ENCODE peak calls at places on chromosomes 5 and 9, in six cellular contexts. N is CD8-positive, alpha-beta T cell; C is CD4-positive, alpha-beta T cell; H is Calu3; Z is sigmoid colon; I is lower lobe of right lung. J is an unnamed sample.
A peak's percentile ranks its signal among the peaks of the same experiment; 100 is the strongest.

GRCh38 chr5:150590979-150591411 is 49.5 kb upstream of the SYNPO start:
- DNase-seq in N (no peak), C (no peak), H (no peak), Z (peak; percentile 73), I (no peak), J (no peak)

GRCh38 chr5:140220032-140220697 is 45.2 kb downstream of the CYSTM1 start:
- DNase-seq in N (no peak), C (no peak), H (no peak), Z (no peak), I (no peak), J (peak; percentile 32)

GRCh38 chr5:16489322-16489791 is 23.8 kb upstream of the ZNF622 start:
- DNase-seq in N (no peak), C (no peak), H (peak; percentile 23), Z (no peak), I (no peak), J (no peak)

GRCh38 chr5:108521841-108522506 is 140.1 kb upstream of the FBXL17 start:
- DNase-seq in N (no peak), C (no peak), H (peak; percentile 68), Z (no peak), I (no peak), J (peak; percentile 28)

GRCh38 chr5:168975331-168975730 is 325.6 kb downstream of the SLIT3 start:
- DNase-seq in N (no peak), C (no peak), H (no peak), Z (no peak), I (no peak), J (no peak)

GRCh38 chr9:36207016-36207415 is 16.3 kb downstream of the CLTA start:
- DNase-seq in N (no peak), C (no peak), H (no peak), Z (peak; percentile 20), I (no peak), J (no peak)

GRCh38 chr5:38583500-38583899 is 27.1 kb upstream of the LIFR start:
- DNase-seq in N (no peak), C (no peak), H (no peak), Z (no peak), I (no peak), J (no peak)

GRCh38 chr5:110027527-110028322 is 338.0 kb downstream of the MAN2A1 start:
- DNase-seq in N (no peak), C (no peak), H (no peak), Z (no peak), I (no peak), J (no peak)

GRCh38 chr5:139514486-139514856 is 31.9 kb upstream of the STING1 start:
- DNase-seq in N (no peak), C (no peak), H (no peak), Z (no peak), I (no peak), J (no peak)

GRCh38 chr9:19331877-19332276 is 48.2 kb downstream of the RPS6 start:
- DNase-seq in N (no peak), C (no peak), H (no peak), Z (no peak), I (no peak), J (no peak)

GRCh38 chr5:170286532-170286931 is 11.0 kb downstream of the LCP2 start:
- DNase-seq in N (no peak), C (no peak), H (no peak), Z (no peak), I (no peak), J (no peak)

GRCh38 chr5:90264930-90265857 is 144.4 kb downstream of the CETN3 start:
- DNase-seq in N (peak; percentile 56), C (peak; percentile 1), H (peak; percentile 75), Z (peak; percentile 65), I (peak; percentile 52), J (peak; percentile 13)

GRCh38 chr5:133506165-133506564 is 106.2 kb downstream of the FSTL4 start:
- DNase-seq in N (no peak), C (no peak), H (no peak), Z (no peak), I (no peak), J (no peak)

GRCh38 chr9:133597316-133597957 is 11.8 kb downstream of the FAM163B start:
- DNase-seq in N (no peak), C (no peak), H (no peak), Z (no peak), I (no peak), J (no peak)

GRCh38 chr9:136789523-136789937 is 1.6 kb upstream of the TMEM141 start:
- DNase-seq in N (no peak), C (no peak), H (no peak), Z (no peak), I (no peak), J (no peak)

GRCh38 chr5:91146905-91147600 is 236.1 kb downstream of the ARRDC3 start:
- DNase-seq in N (no peak), C (no peak), H (no peak), Z (no peak), I (peak; percentile 74), J (no peak)

GRCh38 chr5:68683632-68684035 is 410.2 kb upstream of the SLC30A5 start:
- DNase-seq in N (no peak), C (no peak), H (peak; percentile 78), Z (no peak), I (no peak), J (no peak)

DNA sequence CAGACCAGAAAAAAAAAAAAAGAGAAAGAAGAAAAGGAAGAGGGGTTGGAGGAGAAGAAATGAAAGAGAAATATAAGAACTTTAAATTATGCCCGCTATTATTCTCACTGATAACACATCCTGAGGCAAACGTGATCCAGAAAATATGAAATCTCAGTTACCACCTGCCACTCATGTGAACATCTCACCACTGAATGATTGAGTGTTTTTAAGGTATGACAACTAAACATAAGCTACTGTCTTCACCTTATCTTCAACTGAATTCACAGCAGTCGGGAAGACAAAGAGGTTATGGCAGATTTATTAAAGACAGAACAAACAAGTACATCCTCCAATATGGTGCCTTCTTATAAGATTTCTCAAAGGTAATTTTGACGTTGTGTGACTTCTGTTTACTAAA is 327.9 kb downstream of the TMEM161B start:
- DNase-seq in N (no peak), C (no peak), H (no peak), Z (no peak), I (no peak), J (no peak)
- TF ChIP-seq CTCF in N (no peak), C (no peak), H (no peak), Z (no peak), I (no peak), J (no peak)

GRCh38 chr9:83447351-83447750 is 90.8 kb downstream of the FRMD3 start:
- DNase-seq in N (no peak), C (no peak), H (no peak), Z (no peak), I (no peak), J (no peak)
- TF ChIP-seq CTCF in N (no peak), C (no peak), H (no peak), Z (no peak), I (no peak), J (no peak)

GRCh38 chr5:132467292-132467984 is 23.1 kb downstream of the IRF1 start:
- DNase-seq in N (no peak), C (no peak), H (no peak), Z (peak; percentile 39), I (no peak), J (peak; percentile 52)
- TF ChIP-seq CTCF in N (no peak), C (no peak), H (no peak), Z (no peak), I (no peak), J (no peak)

DNA sequence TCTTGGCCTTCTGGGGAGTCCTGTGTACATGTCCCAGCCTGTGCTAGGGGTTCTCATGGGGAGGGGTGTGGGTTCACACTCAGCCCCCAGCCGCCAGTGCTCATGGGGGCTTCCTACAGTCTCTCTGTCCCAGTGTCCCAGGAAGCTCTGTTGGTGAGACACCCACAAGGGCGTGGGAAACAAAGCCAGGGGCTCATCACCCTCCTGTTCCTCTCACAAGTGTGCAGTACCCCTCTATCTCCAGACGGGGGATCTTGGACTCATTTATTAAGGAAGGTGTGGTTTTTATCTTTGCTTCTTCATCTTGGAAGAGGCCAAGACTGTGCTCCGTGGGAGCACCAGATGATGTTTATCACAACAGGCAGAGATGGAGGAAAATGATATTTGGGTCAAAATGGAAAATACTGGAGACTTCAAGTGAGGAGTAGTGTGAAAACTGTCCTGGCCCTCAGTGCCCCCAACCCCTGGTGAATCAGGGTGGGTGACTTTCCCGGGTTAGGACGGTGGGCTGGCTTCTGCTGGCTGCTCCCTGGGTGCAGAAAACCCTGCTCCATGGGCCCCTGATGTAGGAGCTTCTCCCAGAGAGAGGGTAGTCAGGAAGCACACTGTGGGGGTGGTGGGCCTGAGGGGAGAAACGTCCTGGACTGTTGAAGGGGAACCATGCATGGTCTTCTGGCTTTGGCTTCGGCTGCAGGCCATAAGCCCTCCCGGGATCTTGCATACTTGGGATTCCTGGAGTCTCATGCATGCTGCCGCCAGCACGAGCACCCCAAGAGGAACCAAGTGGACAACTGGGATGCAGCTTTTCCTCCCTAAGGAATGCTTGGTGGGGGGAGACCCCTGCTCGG is 15.3 kb downstream of the TMEM171 start:
- DNase-seq in N (no peak), C (no peak), H (no peak), Z (no peak), I (no peak), J (no peak)
- TF ChIP-seq CTCF in N (peak; percentile 28), C (peak; percentile 21), H (peak; percentile 13), Z (no peak), I (no peak), J (no peak)

GRCh38 chr5:54415896-54416640 is 39.4 kb upstream of the HSPB3 start:
- DNase-seq in N (no peak), C (no peak), H (no peak), Z (no peak), I (no peak), J (no peak)

GRCh38 chr5:54415147-54415546 is 40.4 kb upstream of the HSPB3 start:
- DNase-seq in N (no peak), C (no peak), H (no peak), Z (no peak), I (no peak), J (no peak)

GRCh38 chr5:54411176-54411575 is 44.3 kb upstream of the HSPB3 start:
- DNase-seq in N (no peak), C (no peak), H (no peak), Z (no peak), I (no peak), J (no peak)

DNA sequence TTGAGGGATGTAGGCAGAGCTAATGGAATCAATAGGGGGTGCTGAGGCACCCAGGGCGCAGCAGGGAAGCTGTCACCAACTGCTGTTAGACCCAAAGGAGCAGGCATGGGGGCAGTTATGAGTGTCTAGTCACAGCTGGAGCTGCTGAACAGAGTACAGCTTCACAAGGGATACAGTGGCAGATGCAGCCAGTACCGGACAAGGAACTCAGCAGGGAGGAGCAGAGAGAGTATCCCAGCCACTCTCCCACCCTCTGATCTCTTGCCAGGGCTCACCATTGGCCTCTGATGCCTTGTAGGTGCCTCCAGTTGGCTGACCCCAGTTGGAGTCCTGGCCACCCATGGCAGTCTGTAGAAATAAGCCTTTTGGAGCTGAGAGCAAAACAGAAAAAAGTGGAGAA is 42.6 kb upstream of the HSPB3 start:
- DNase-seq in N (no peak), C (no peak), H (no peak), Z (no peak), I (no peak), J (no peak)
- TF ChIP-seq CTCF in N (no peak), C (no peak), H (no peak), Z (no peak), I (no peak), J (no peak)